ENCODE peak calls at places on chromosomes 13 and 19, in four cellular contexts. X, U, A and Y are unnamed samples.

GRCh38 chr13:70893832-70894231 is 785.6 kb upstream of the KLHL1 start:
- DNase-seq in A (no peak), U (no peak), X (no peak), Y (no peak)

GRCh38 chr13:113774177-113775107 is 15.4 kb downstream of the TMEM255B start:
- DNase-seq in X (no peak), A (no peak), U (peak), Y (no peak)

GRCh38 chr13:23268441-23268840 is 87.7 kb downstream of the SGCG start:
- DNase-seq in A (no peak), X (no peak), U (no peak), Y (no peak)

GRCh38 chr19:8361921-8362793 is 1.8 kb upstream of the ANGPTL4 start:
- DNase-seq in U (peak), X (peak), A (peak), Y (peak)

GRCh38 chr13:110312669-110313031 is 5.6 kb downstream of the COL4A2 start:
- DNase-seq in U (no peak), A (no peak), X (no peak), Y (no peak)

GRCh38 chr13:41568143-41568989 is 111.0 kb downstream of the RGCC start:
- DNase-seq in U (no peak), A (no peak), X (no peak), Y (no peak)

GRCh38 chr19:9406798-9407352 is 28.5 kb downstream of the ZNF266 start:
- DNase-seq in A (peak), U (peak), X (peak), Y (peak)

GRCh38 chr13:21673592-21674270 is 2.9 kb downstream of the FGF9 start:
- DNase-seq in X (no peak), U (peak), A (peak), Y (no peak)

GRCh38 chr13:51523082-51523518 is 61.2 kb upstream of the WDFY2 start:
- DNase-seq in U (peak), A (no peak), X (no peak), Y (no peak)

GRCh38 chr13:50842246-50842645 is 1.2 kb downstream of the DLEU7 start:
- DNase-seq in A (no peak), U (peak), X (no peak), Y (no peak)

GRCh38 chr13:83730674-83731073 is 151.6 kb downstream of the SLITRK1 start:
- DNase-seq in X (no peak), U (no peak), A (no peak), Y (no peak)

GRCh38 chr13:31605076-31605858 is 134.1 kb upstream of the RXFP2 start:
- DNase-seq in U (no peak), A (no peak), X (no peak), Y (no peak)

GRCh38 chr13:76503756-76504155 is 382.4 kb downstream of the KCTD12 start:
- DNase-seq in U (no peak), A (no peak), X (no peak), Y (no peak)

GRCh38 chr13:43030548-43030947 is 7.2 kb downstream of the DNAJC15 start:
- DNase-seq in X (no peak), U (no peak), A (no peak), Y (no peak)

GRCh38 chr13:44425041-44425814 is 51.6 kb downstream of the SERP2 start:
- DNase-seq in U (peak), A (no peak), X (no peak), Y (no peak)

GRCh38 chr19:4609878-4610511 is 29.3 kb upstream of the TNFAIP8L1 start:
- DNase-seq in A (no peak), X (no peak), U (peak), Y (no peak)

GRCh38 chr19:4602915-4603314 is 36.4 kb upstream of the TNFAIP8L1 start:
- DNase-seq in A (no peak), U (no peak), X (no peak), Y (no peak)

GRCh38 chr19:4606181-4606580 is 33.1 kb upstream of the TNFAIP8L1 start:
- DNase-seq in A (no peak), X (no peak), U (no peak), Y (no peak)

GRCh38 chr19:4604912-4605311 is 34.4 kb upstream of the TNFAIP8L1 start:
- DNase-seq in X (no peak), U (no peak), A (no peak), Y (no peak)

GRCh38 chr19:4606921-4607678 is 32.2 kb upstream of the TNFAIP8L1 start:
- DNase-seq in U (peak), X (no peak), A (no peak), Y (no peak)
- TF ChIP-seq CTCF in U (no peak), X (no peak), A (no peak), Y (no peak)

GRCh38 chr19:44690131-44690440 is 8.9 kb upstream of the CEACAM16 start:
- DNase-seq in X (no peak), U (no peak), A (no peak), Y (no peak)

GRCh38 chr19:44697670-44698034 is 1.3 kb upstream of the CEACAM16 start:
- DNase-seq in A (no peak), U (no peak), X (no peak), Y (no peak)

GRCh38 chr19:44696939-44697669 is 1.8 kb upstream of the CEACAM16 start:
- DNase-seq in U (no peak), X (no peak), A (no peak), Y (no peak)

GRCh38 chr19:44692379-44692721 is 6.6 kb upstream of the CEACAM16 start:
- DNase-seq in U (no peak), A (no peak), X (no peak), Y (no peak)

DNA sequence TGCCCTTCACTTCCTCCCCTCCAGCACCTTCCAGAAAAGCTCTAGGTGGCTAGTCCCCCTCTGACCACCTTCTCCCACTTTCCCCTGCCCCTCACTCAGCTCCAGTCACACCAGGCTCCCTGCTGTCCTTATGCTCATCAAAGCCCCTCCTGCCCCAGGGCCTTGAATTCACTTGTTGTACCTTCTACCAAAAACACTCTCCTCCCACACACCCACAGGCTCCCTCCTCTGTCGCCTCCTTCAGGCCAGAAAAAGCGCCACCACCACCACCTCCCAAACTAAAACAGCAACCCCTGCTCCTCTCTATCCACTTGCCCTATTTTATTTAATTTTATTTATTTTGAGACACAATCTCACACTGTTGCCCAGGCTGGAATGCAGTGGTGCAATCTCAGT is 4.8 kb upstream of the CEACAM16 start:
- DNase-seq in U (no peak), A (no peak), X (no peak), Y (no peak)
- TF ChIP-seq CTCF in U (peak), A (peak), X (no peak), Y (peak)

GRCh38 chr13:25214371-25215252 is 42.5 kb upstream of the AMER2 start:
- DNase-seq in U (no peak), A (no peak), X (peak), Y (no peak)
- TF ChIP-seq CTCF in U (no peak), A (no peak), X (no peak), Y (no peak)

GRCh38 chr19:19064098-19064722 is 416 bp downstream of the SLC25A42 start:
- DNase-seq in A (no peak), U (peak), X (no peak), Y (no peak)
- TF ChIP-seq CTCF in A (peak), U (peak), X (no peak), Y (peak)

GRCh38 chr13:58949646-58950045 is 1214.1 kb downstream of the DIAPH3 start:
- DNase-seq in X (no peak), A (no peak), U (no peak), Y (no peak)

GRCh38 chr13:58950911-58951310 is 1212.8 kb downstream of the DIAPH3 start:
- DNase-seq in A (no peak), X (no peak), U (no peak), Y (no peak)

GRCh38 chr13:58955546-58956385 is 1208.0 kb downstream of the DIAPH3 start:
- DNase-seq in A (no peak), X (no peak), U (no peak), Y (no peak)

GRCh38 chr13:58953638-58954037 is 1210.1 kb downstream of the DIAPH3 start:
- DNase-seq in U (no peak), A (no peak), X (no peak), Y (no peak)
- TF ChIP-seq CTCF in U (no peak), A (no peak), X (no peak), Y (no peak)

GRCh38 chr13:26590951-26591350 is 33.5 kb downstream of the WASF3 start:
- DNase-seq in X (no peak), A (no peak), U (no peak), Y (no peak)
- TF ChIP-seq CTCF in X (no peak), A (no peak), U (no peak), Y (no peak)

GRCh38 chr19:2032296-2032941 is 16.9 kb upstream of the BTBD2 start:
- DNase-seq in U (peak), A (peak), X (peak), Y (peak)

GRCh38 chr19:2022289-2022688 is 6.8 kb upstream of the BTBD2 start:
- DNase-seq in X (no peak), U (no peak), A (no peak), Y (no peak)

GRCh38 chr19:2026770-2027169 is 11.3 kb upstream of the BTBD2 start:
- DNase-seq in X (no peak), A (no peak), U (no peak), Y (no peak)

GRCh38 chr19:2021453-2022140 is 6.1 kb upstream of the BTBD2 start:
- DNase-seq in A (no peak), X (no peak), U (no peak), Y (no peak)

DNA sequence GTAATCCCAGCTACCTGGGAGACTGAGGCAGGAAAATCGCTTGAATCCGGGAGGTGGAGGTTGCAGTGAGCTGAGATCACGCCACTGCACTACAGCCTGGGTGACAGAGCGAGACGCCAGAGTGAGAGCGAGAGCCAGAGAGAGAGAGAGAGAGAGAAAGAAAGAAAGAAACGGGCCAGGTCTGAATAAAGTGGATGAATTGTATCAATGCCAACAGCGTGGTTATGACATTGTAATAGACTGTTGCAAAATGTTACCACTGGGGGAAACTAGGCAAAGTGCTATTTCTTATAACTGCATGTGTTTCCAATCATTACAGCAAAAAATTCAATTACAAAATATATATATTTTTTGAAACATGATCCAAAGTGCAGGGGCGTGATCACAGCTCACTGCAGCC is 11.8 kb upstream of the BTBD2 start:
- DNase-seq in A (no peak), X (peak), U (no peak), Y (peak)
- TF ChIP-seq CTCF in A (no peak), X (no peak), U (peak), Y (no peak)

GRCh38 chr19:6501740-6502648 is at the start of gene TUBB4A:
- DNase-seq in X (no peak), A (no peak), U (peak), Y (no peak)
- TF ChIP-seq CTCF in X (no peak), A (no peak), U (no peak), Y (no peak)